ENCODE peak calls at places on chromosomes 4 and X, in seven cellular contexts. G is body of pancreas, M is heart right ventricle, P is transverse colon, O is cardiac muscle cell, C is upper lobe of left lung, J is neural progenitor cell. R is an unnamed sample.

GRCh38 chr4:6999172-7000086 is 43.7 kb upstream of the TADA2B start:
- DNase-seq in M (no peak), O (no peak), C (no peak), J (no peak), P (no peak), G (no peak), R (peak)

GRCh38 chrX:7690842-7691241 is 152.1 kb upstream of the VCX start:
- DNase-seq in M (no peak), J (peak), O (no peak), P (no peak), G (no peak), C (no peak), R (no peak)

GRCh38 chrX:53186363-53186762 is 38.6 kb downstream of the KDM5C start:
- DNase-seq in J (no peak), G (no peak), C (no peak), P (no peak), O (no peak), M (no peak), R (no peak)

GRCh38 chr4:2913168-2913567 is 50.0 kb downstream of the NOP14 start:
- DNase-seq in C (peak), G (no peak), O (no peak), P (no peak), M (no peak), J (no peak), R (no peak)

GRCh38 chr4:101956068-101956805 is 165.7 kb downstream of the BANK1 start:
- DNase-seq in O (no peak), C (no peak), G (no peak), J (no peak), P (no peak), M (no peak), R (no peak)

GRCh38 chrX:40164751-40165150 is 67.0 kb upstream of the BCOR start:
- DNase-seq in C (no peak), G (no peak), O (no peak), J (peak), P (no peak), M (no peak), R (no peak)

GRCh38 chrX:40176979-40177430 is 79.2 kb upstream of the BCOR start:
- DNase-seq in G (peak), C (no peak), O (no peak), M (peak), P (no peak), J (peak), R (peak)

GRCh38 chr4:152896819-152897218 is 39.3 kb upstream of the FHDC1 start:
- DNase-seq in J (no peak), G (no peak), O (peak), P (no peak), M (no peak), C (no peak), R (no peak)

GRCh38 chrX:22634081-22634480 is 361.4 kb downstream of the CBLL2 start:
- DNase-seq in C (no peak), P (no peak), G (no peak), O (peak), M (no peak), J (no peak), R (no peak)

GRCh38 chrX:143635915-143636314 is at the start of gene SLITRK4:
- DNase-seq in C (no peak), O (peak), J (peak), P (no peak), G (peak), M (no peak), R (peak)

DNA sequence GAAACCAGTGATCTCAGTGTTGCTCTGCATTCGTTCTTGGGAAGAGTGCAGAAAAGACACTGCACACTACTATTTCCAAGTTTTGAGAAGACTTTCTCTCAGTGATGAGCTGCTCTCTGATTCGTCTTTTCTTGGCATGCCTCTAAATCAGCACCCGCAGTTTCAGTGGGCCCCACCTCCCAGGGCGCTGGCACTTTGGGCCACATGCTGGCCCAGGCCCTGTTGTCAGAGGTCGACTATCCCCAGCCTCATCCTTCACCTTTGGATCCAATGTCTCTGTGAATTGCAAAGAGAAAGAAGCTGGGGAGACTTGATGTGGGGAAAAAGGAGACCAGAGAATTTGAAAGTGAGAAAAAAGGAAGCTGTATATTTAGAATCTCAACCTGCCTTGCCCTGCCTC is 644.1 kb upstream of the PITX2 start:
- DNase-seq in P (no peak), O (no peak), J (no peak), G (no peak), M (no peak), C (no peak), R (no peak)
- H3K27ac ChIP-seq in P (no peak), O (no peak), J (no peak), G (no peak), M (no peak), C (no peak), R (no peak)

GRCh38 chrX:85381602-85382001 is 2.1 kb upstream of the POF1B start:
- DNase-seq in C (no peak), G (no peak), O (no peak), P (no peak), J (no peak), M (no peak), R (no peak)

GRCh38 chrX:85375333-85375738 is 4.1 kb downstream of the POF1B start:
- DNase-seq in M (no peak), J (no peak), P (peak), O (no peak), C (no peak), G (peak), R (no peak)

DNA sequence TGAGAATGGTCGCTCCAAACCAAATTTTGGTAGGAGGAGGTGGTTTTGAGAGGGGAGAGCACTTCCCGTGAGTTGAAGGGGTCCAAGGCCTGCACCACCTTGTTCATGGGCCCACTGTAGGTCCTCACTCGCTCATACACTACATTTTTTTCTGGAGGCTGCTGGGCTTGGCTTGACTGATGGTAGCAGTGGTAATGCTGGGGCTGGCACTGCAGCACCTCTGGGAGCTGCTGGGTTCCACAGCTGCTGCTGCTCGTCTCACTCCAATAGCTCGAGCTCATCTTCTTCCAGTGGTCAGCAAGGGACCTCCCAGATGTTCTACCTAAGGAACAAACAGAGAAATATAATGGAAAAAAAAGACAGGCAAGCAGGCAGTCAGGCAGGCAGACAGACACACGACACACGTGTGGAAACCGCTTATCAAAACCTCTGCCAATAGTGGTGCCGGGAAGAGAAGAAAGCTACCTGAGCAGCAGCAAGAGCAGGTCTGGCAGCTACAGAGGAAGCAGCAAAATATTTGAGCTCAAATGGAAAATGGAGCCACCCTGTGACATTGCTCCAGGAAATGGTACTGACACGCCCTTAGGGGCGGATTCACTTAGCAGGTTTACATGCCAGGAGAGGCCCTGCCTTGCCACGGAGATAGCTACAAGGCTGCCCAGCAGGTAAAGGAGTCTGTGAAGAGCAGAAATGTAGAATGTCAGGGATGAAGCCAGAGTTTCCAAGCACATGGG is at the start of gene POF1B:
- DNase-seq in G (peak), M (no peak), C (peak), J (no peak), P (peak), O (no peak), R (no peak)
- H3K4me3 ChIP-seq in G (peak), M (peak), C (no peak), J (no peak), P (peak), O (no peak), R (no peak)

DNA sequence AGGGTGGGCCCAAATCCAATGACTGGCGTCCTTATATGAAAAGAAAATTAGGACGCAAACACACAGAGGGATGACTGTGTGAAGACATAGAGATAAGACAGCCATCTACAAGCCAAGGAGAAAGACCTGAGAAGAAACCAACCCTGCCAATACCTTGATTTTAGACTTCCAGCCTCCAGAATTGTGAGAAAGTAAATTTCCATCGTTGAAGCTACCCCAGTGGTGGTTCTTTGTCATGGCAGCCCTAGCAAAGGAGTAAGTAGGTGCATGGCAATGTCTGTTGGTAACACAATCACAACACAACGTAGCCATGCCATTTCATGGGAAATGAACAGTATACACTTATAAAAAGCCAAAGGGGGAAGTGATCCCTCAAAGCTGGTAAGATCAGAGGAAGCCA is 25.3 kb downstream of the SMIM20 start:
- DNase-seq in P (no peak), J (no peak), O (no peak), G (no peak), C (no peak), M (no peak), R (no peak)
- TF ChIP-seq CTCF in P (no peak), J (no peak), O (peak), G (no peak), C (no peak), M (no peak), R (peak)

DNA sequence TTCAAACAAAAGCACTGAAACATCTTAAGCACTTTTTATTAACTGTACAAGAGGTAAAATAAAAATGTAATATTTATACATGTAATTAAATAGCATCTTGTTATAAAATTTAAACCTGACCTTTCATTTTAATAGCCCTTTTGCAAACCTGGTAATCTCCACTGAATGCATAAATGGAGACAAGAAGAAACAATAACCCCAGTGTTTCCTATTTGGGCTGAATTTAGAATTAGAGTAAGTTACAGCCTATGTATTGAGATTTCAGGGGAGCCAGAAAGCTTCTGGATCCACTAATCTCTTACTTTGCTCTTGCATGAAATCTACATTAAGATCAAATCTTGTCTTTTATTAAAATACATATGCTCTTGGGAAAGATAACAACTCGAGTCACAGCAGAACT is 261.8 kb downstream of the ADGRL3 start:
- DNase-seq in M (no peak), P (no peak), J (no peak), O (no peak), G (no peak), C (no peak), R (no peak)
- H3K27ac ChIP-seq in M (no peak), P (no peak), J (no peak), O (no peak), G (peak), C (no peak), R (peak)

GRCh38 chr4:76585897-76586360 is 150.9 kb downstream of the SHROOM3 start:
- DNase-seq in C (peak), G (peak), M (peak), O (peak), J (peak), P (peak), R (peak)
- H3K4me3 ChIP-seq in C (peak), G (no peak), M (peak), O (peak), J (peak), P (peak), R (no peak)

GRCh38 chr4:98027827-98028226 is 115.4 kb downstream of the STPG2 start:
- DNase-seq in O (no peak), M (no peak), G (no peak), P (no peak), C (no peak), J (peak), R (no peak)
- TF ChIP-seq CTCF in O (no peak), M (no peak), G (no peak), P (no peak), C (no peak), J (peak), R (peak)

DNA sequence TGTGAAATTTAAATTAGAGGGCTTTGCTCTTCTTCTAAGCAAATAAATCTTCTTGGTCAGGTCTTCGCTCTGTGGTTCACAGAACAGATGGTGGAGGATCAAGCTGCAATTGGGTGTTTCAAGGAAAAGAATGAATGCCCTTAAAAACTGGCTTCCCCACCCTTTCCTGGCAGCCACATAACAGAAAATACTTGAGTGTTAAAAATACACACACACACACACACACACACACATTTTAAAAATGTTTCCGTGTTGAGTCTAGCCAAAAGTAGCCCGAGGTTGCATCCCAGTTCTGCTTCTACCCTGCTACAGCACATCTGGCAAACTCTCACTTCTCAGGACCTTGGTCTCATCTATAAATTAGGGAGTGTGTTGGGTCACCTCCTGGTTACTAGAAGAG is 56.7 kb upstream of the FGFBP2 start:
- DNase-seq in O (no peak), M (no peak), C (no peak), G (no peak), J (no peak), P (no peak), R (no peak)
- H3K27ac ChIP-seq in O (no peak), M (no peak), C (no peak), G (no peak), J (no peak), P (no peak), R (no peak)

GRCh38 chr4:145939241-145939640 is 618 bp upstream of the ZNF827 start:
- DNase-seq in O (no peak), P (no peak), J (no peak), M (no peak), G (no peak), C (no peak), R (no peak)
- H3K4me3 ChIP-seq in O (peak), P (peak), J (peak), M (peak), G (no peak), C (peak), R (no peak)

GRCh38 chrX:155143959-155144548 is 72.2 kb upstream of the VBP1 start:
- DNase-seq in M (no peak), J (no peak), O (no peak), P (no peak), C (no peak), G (no peak), R (no peak)

GRCh38 chrX:155144926-155145325 is 71.3 kb upstream of the VBP1 start:
- DNase-seq in M (no peak), C (no peak), P (no peak), J (no peak), G (no peak), O (no peak), R (no peak)

GRCh38 chrX:155148724-155149537 is 67.3 kb upstream of the VBP1 start:
- DNase-seq in M (no peak), G (peak), P (peak), C (no peak), O (peak), J (peak), R (peak)
- TF ChIP-seq CTCF in M (peak), G (peak), P (peak), C (no peak), O (peak), J (peak), R (peak)

R was measured in adrenal gland.